ENCODE peak calls at places on chromosomes 3 and 15, in six cellular contexts. K is activated T-cell treated with anti-CD3 and anti-CD28 coated beads for 24 hours, U is ELF-1, R is HCEC 1CT, G is right lobe of liver, F is GM12865. T is an unnamed sample.

GRCh38 chr3:76349715-76350480 is 564.5 kb upstream of the ZNF717 start:
- DNase-seq in U (no peak), G (no peak), R (no peak), F (no peak), K (no peak), T (no peak)

GRCh38 chr3:151443583-151443982 is 17.3 kb downstream of the IGSF10 start:
- DNase-seq in F (no peak), G (no peak), U (no peak), K (no peak), R (no peak), T (no peak)

GRCh38 chr3:45131201-45131600 is 15.0 kb downstream of the CDCP1 start:
- DNase-seq in G (no peak), K (no peak), F (no peak), U (no peak), R (peak; percentile 64), T (no peak)

GRCh38 chr3:129777806-129778205 is 115.7 kb downstream of the TMCC1 start:
- DNase-seq in K (no peak), U (no peak), G (no peak), F (no peak), R (no peak), T (no peak)

GRCh38 chr3:64918989-64919388 is 231.2 kb upstream of the ADAMTS9 start:
- DNase-seq in U (no peak), R (no peak), G (no peak), K (no peak), F (no peak), T (no peak)

GRCh38 chr3:107990926-107991325 is 99.9 kb downstream of the CD47 start:
- DNase-seq in U (no peak), F (no peak), G (no peak), R (no peak), K (no peak), T (no peak)

GRCh38 chr3:32883817-32884216 is 66.0 kb downstream of the TRIM71 start:
- DNase-seq in U (no peak), G (no peak), K (no peak), F (no peak), R (no peak), T (no peak)

GRCh38 chr15:28914483-28915023 is 28.8 kb downstream of the APBA2 start:
- DNase-seq in F (no peak), G (no peak), K (no peak), U (no peak), R (no peak), T (peak; percentile 51)

GRCh38 chr15:88636039-88636438 is 2.8 kb upstream of the ISG20 start:
- DNase-seq in U (no peak), F (no peak), R (no peak), G (no peak), K (no peak), T (no peak)

GRCh38 chr15:70320077-70320830 is 222.5 kb upstream of the TLE3 start:
- DNase-seq in R (no peak), K (no peak), U (no peak), G (no peak), F (peak; percentile 40), T (no peak)

GRCh38 chr3:179768080-179768479 is 115.2 kb downstream of the USP13 start:
- DNase-seq in K (no peak), U (peak; percentile 59), F (no peak), G (no peak), R (peak; percentile 61), T (no peak)

GRCh38 chr15:78075490-78076230 is 1.9 kb downstream of the TBC1D2B start:
- DNase-seq in F (no peak), R (peak; percentile 87), G (no peak), K (no peak), U (peak; percentile 96), T (no peak)

GRCh38 chr3:25817107-25817506 is 27.2 kb downstream of the OXSM start:
- DNase-seq in K (no peak), G (no peak), R (no peak), U (no peak), F (no peak), T (no peak)

GRCh38 chr3:52649461-52650210 is 36.1 kb downstream of the PBRM1 start:
- DNase-seq in K (no peak), R (peak; percentile 84), F (no peak), U (no peak), G (no peak), T (no peak)

GRCh38 chr3:23926736-23927135 is 9.8 kb downstream of the RPL15 start:
- DNase-seq in U (no peak), K (no peak), R (peak; percentile 32), F (no peak), G (no peak), T (no peak)

GRCh38 chr3:46335546-46335945 is 18.4 kb upstream of the CCR2 start:
- DNase-seq in G (no peak), F (no peak), U (no peak), R (no peak), K (no peak), T (no peak)

GRCh38 chr15:56464893-56465520 is at the start of gene MNS1:
- DNase-seq in U (peak; percentile 98), K (peak; percentile 58), F (peak; percentile 98), G (peak; percentile 93), R (peak; percentile 91), T (peak; percentile 96)

GRCh38 chr3:57151021-57151449 is 14.1 kb downstream of the IL17RD start:
- DNase-seq in F (no peak), U (no peak), K (no peak), G (no peak), R (no peak), T (no peak)

GRCh38 chr3:95280711-95281352 is 1218.0 kb downstream of the NSUN3 start:
- DNase-seq in U (no peak), G (no peak), F (no peak), K (no peak), R (no peak), T (no peak)

GRCh38 chr3:22276351-22276750 is 525.3 kb upstream of the ZNF385D start:
- DNase-seq in R (no peak), G (no peak), F (no peak), K (no peak), U (no peak), T (no peak)

GRCh38 chr3:46943237-46944187 is 33.0 kb downstream of the CCDC12 start:
- DNase-seq in R (no peak), F (no peak), U (peak; percentile 57), G (no peak), K (no peak), T (no peak)

GRCh38 chr3:162224736-162225135 is 728.1 kb downstream of the OTOL1 start:
- DNase-seq in U (no peak), G (no peak), R (no peak), F (no peak), K (no peak), T (no peak)

GRCh38 chr15:98655732-98656131 is 7.4 kb downstream of the IGF1R start:
- DNase-seq in U (no peak), R (no peak), K (no peak), G (no peak), F (no peak), T (no peak)

GRCh38 chr3:164467027-164467426 is 611.3 kb downstream of the SI start:
- DNase-seq in R (no peak), K (no peak), G (no peak), U (no peak), F (no peak), T (no peak)

GRCh38 chr3:198113219-198114053 is 153.4 kb downstream of the LMLN start:
- DNase-seq in F (no peak), R (no peak), U (peak; percentile 29), K (no peak), G (peak; percentile 62), T (no peak)

GRCh38 chr3:51869304-51869703 is 6.1 kb downstream of the IQCF5 start:
- DNase-seq in F (no peak), U (peak; percentile 63), K (no peak), R (no peak), G (no peak), T (no peak)

GRCh38 chr3:32076566-32076965 is 29.9 kb upstream of the GPD1L start:
- DNase-seq in R (peak; percentile 70), K (no peak), F (no peak), G (no peak), U (no peak), T (no peak)

GRCh38 chr15:64163662-64164362 is 990 bp upstream of the PPIB start:
- DNase-seq in G (peak; percentile 65), K (no peak), U (no peak), F (peak; percentile 65), R (peak; percentile 17), T (no peak)

GRCh38 chr3:100402150-100402706 is 889 bp downstream of the LNP1 start:
- DNase-seq in K (no peak), R (peak; percentile 47), F (peak; percentile 35), G (no peak), U (peak; percentile 34), T (peak; percentile 7)

GRCh38 chr3:30779686-30780287 is 114.7 kb downstream of the GADL1 start:
- DNase-seq in F (peak; percentile 25), U (peak; percentile 24), R (peak; percentile 27), K (no peak), G (no peak), T (no peak)

GRCh38 chr3:13569641-13570390 is 20.9 kb downstream of the FBLN2 start:
- DNase-seq in G (no peak), F (no peak), R (no peak), K (no peak), U (no peak), T (no peak)

GRCh38 chr3:193851941-193852674 is 259.1 kb downstream of the OPA1 start:
- DNase-seq in F (no peak), K (no peak), R (no peak), G (no peak), U (peak; percentile 70), T (peak; percentile 5)

GRCh38 chr3:71784914-71785593 is at the start of gene PROK2:
- DNase-seq in F (peak; percentile 3), K (peak; percentile 30), U (peak; percentile 19), G (no peak), R (no peak), T (peak; percentile 3)

GRCh38 chr3:101876142-101876541 is 26.8 kb downstream of the NFKBIZ start:
- DNase-seq in K (no peak), R (no peak), U (no peak), F (peak; percentile 34), G (no peak), T (no peak)

GRCh38 chr15:89101302-89102191 is 13.3 kb downstream of the ABHD2 start:
- DNase-seq in G (peak; percentile 62), U (peak; percentile 64), K (no peak), F (peak; percentile 42), R (peak; percentile 98), T (peak; percentile 71)